ENCODE peak calls at places on chromosomes 3 and 15, in five cellular contexts. C, S, R, W and A are unnamed samples.

GRCh38 chr15:59298255-59298856 is 74.3 kb downstream of the MYO1E start:
- DNase-seq in C (no peak), S (no peak), R (no peak), W (no peak), A (no peak)

GRCh38 chr15:29050870-29051269 is 165.1 kb downstream of the APBA2 start:
- DNase-seq in C (no peak), S (no peak), R (no peak), W (no peak), A (no peak)

GRCh38 chr3:52150860-52151259 is 3.4 kb downstream of the POC1A start:
- DNase-seq in C (no peak), S (no peak), R (no peak), W (no peak), A (no peak)

GRCh38 chr15:62742409-62743171 is 300.0 kb upstream of the TPM1 start:
- DNase-seq in C (peak), S (peak), R (no peak), W (no peak), A (peak)

GRCh38 chr3:63791974-63792373 is 27.1 kb upstream of the C3orf49 start:
- DNase-seq in C (peak), S (no peak), R (no peak), W (no peak), A (no peak)

GRCh38 chr3:140529096-140529495 is 148.8 kb upstream of the TRIM42 start:
- DNase-seq in C (peak), S (no peak), R (no peak), W (no peak), A (peak)

GRCh38 chr15:99443768-99444446 is 121.9 kb upstream of the MEF2A start:
- DNase-seq in C (no peak), S (no peak), R (no peak), W (no peak), A (no peak)

GRCh38 chr3:61663728-61664492 is 102.5 kb downstream of the PTPRG start:
- DNase-seq in C (no peak), S (no peak), R (no peak), W (no peak), A (no peak)